ENCODE peak calls at places on chromosome 16, in ten cellular contexts. One of them, this sample, is unnamed.

GRCh38 chr16:27729516-27730304 is 179.8 kb downstream of the KATNIP start:
- DNase-seq in nephron progenitor cell: no peak
- DNase-seq in tibial artery: peak; percentile 44
- DNase-seq in Peyer's patch: no peak
- DNase-seq in heart right ventricle: peak; percentile 13
- DNase-seq in AG04449: no peak
- DNase-seq in astrocyte of the spinal cord: peak; percentile 24
- DNase-seq in DND-41: no peak
- DNase-seq in lower leg skin: peak; percentile 44
- DNase-seq in neural crest cell: no peak
- DNase-seq in this sample: peak; percentile 66

GRCh38 chr16:10745856-10746255 is 2.2 kb downstream of the NUBP1 start:
- DNase-seq in nephron progenitor cell: no peak
- DNase-seq in tibial artery: no peak
- DNase-seq in Peyer's patch: no peak
- DNase-seq in heart right ventricle: no peak
- DNase-seq in AG04449: no peak
- DNase-seq in astrocyte of the spinal cord: no peak
- DNase-seq in DND-41: no peak
- DNase-seq in lower leg skin: no peak
- DNase-seq in neural crest cell: no peak
- DNase-seq in this sample: no peak

GRCh38 chr16:50193594-50193993 is 40.5 kb downstream of the TENT4B start:
- DNase-seq in nephron progenitor cell: no peak
- DNase-seq in tibial artery: no peak
- DNase-seq in Peyer's patch: no peak
- DNase-seq in heart right ventricle: no peak
- DNase-seq in AG04449: no peak
- DNase-seq in astrocyte of the spinal cord: no peak
- DNase-seq in DND-41: no peak
- DNase-seq in lower leg skin: no peak
- DNase-seq in neural crest cell: no peak
- DNase-seq in this sample: no peak

GRCh38 chr16:81495321-81496234 is 51.0 kb downstream of the CMIP start:
- DNase-seq in nephron progenitor cell: no peak
- DNase-seq in tibial artery: peak; percentile 66
- DNase-seq in Peyer's patch: no peak
- DNase-seq in heart right ventricle: no peak
- DNase-seq in AG04449: no peak
- DNase-seq in astrocyte of the spinal cord: no peak
- DNase-seq in DND-41: no peak
- DNase-seq in lower leg skin: no peak
- DNase-seq in neural crest cell: no peak
- DNase-seq in this sample: peak; percentile 94

GRCh38 chr16:5502467-5502869 is 404.9 kb upstream of the EEF2KMT start:
- DNase-seq in nephron progenitor cell: peak; percentile 53
- DNase-seq in tibial artery: no peak
- DNase-seq in Peyer's patch: no peak
- DNase-seq in heart right ventricle: no peak
- DNase-seq in AG04449: no peak
- DNase-seq in astrocyte of the spinal cord: no peak
- DNase-seq in DND-41: peak; percentile 12
- DNase-seq in lower leg skin: no peak
- DNase-seq in neural crest cell: peak; percentile 32
- DNase-seq in this sample: no peak

GRCh38 chr16:84572096-84572495 is 45.8 kb downstream of the COTL1 start:
- DNase-seq in nephron progenitor cell: no peak
- DNase-seq in tibial artery: no peak
- DNase-seq in Peyer's patch: no peak
- DNase-seq in heart right ventricle: no peak
- DNase-seq in AG04449: no peak
- DNase-seq in astrocyte of the spinal cord: no peak
- DNase-seq in DND-41: no peak
- DNase-seq in lower leg skin: no peak
- DNase-seq in neural crest cell: no peak
- DNase-seq in this sample: no peak

GRCh38 chr16:84260766-84261165 is 21.0 kb upstream of the KCNG4 start:
- DNase-seq in nephron progenitor cell: no peak
- DNase-seq in tibial artery: no peak
- DNase-seq in Peyer's patch: no peak
- DNase-seq in heart right ventricle: no peak
- DNase-seq in AG04449: no peak
- DNase-seq in astrocyte of the spinal cord: no peak
- DNase-seq in DND-41: no peak
- DNase-seq in lower leg skin: no peak
- DNase-seq in neural crest cell: no peak
- DNase-seq in this sample: no peak

GRCh38 chr16:73329363-73330306 is 281.7 kb upstream of the ZFHX3 start:
- DNase-seq in nephron progenitor cell: no peak
- DNase-seq in tibial artery: no peak
- DNase-seq in Peyer's patch: no peak
- DNase-seq in heart right ventricle: no peak
- DNase-seq in AG04449: no peak
- DNase-seq in astrocyte of the spinal cord: no peak
- DNase-seq in DND-41: no peak
- DNase-seq in lower leg skin: no peak
- DNase-seq in neural crest cell: no peak
- DNase-seq in this sample: no peak

GRCh38 chr16:3652373-3653037 is 2.0 kb upstream of the DNASE1 start:
- DNase-seq in nephron progenitor cell: no peak
- DNase-seq in tibial artery: peak; percentile 13
- DNase-seq in Peyer's patch: no peak
- DNase-seq in heart right ventricle: no peak
- DNase-seq in AG04449: no peak
- DNase-seq in astrocyte of the spinal cord: no peak
- DNase-seq in DND-41: no peak
- DNase-seq in lower leg skin: no peak
- DNase-seq in neural crest cell: no peak
- DNase-seq in this sample: peak; percentile 21

GRCh38 chr16:67186550-67186950 is 2.8 kb upstream of the MATCAP1 start:
- DNase-seq in nephron progenitor cell: no peak
- DNase-seq in tibial artery: no peak
- DNase-seq in Peyer's patch: no peak
- DNase-seq in heart right ventricle: no peak
- DNase-seq in AG04449: no peak
- DNase-seq in astrocyte of the spinal cord: no peak
- DNase-seq in DND-41: no peak
- DNase-seq in lower leg skin: no peak
- DNase-seq in neural crest cell: no peak
- DNase-seq in this sample: no peak

GRCh38 chr16:69490707-69491324 is 66.4 kb downstream of the CYB5B start:
- DNase-seq in nephron progenitor cell: no peak
- DNase-seq in tibial artery: no peak
- DNase-seq in Peyer's patch: no peak
- DNase-seq in heart right ventricle: no peak
- DNase-seq in AG04449: no peak
- DNase-seq in astrocyte of the spinal cord: no peak
- DNase-seq in DND-41: no peak
- DNase-seq in lower leg skin: no peak
- DNase-seq in neural crest cell: no peak
- DNase-seq in this sample: no peak
- TF ChIP-seq CTCF in nephron progenitor cell: no peak
- TF ChIP-seq CTCF in tibial artery: no peak
- TF ChIP-seq CTCF in Peyer's patch: no peak
- TF ChIP-seq CTCF in heart right ventricle: no peak
- TF ChIP-seq CTCF in AG04449: no peak
- TF ChIP-seq CTCF in astrocyte of the spinal cord: no peak
- TF ChIP-seq CTCF in DND-41: no peak
- TF ChIP-seq CTCF in lower leg skin: no peak
- TF ChIP-seq CTCF in neural crest cell: no peak
- TF ChIP-seq CTCF in this sample: no peak

DNA sequence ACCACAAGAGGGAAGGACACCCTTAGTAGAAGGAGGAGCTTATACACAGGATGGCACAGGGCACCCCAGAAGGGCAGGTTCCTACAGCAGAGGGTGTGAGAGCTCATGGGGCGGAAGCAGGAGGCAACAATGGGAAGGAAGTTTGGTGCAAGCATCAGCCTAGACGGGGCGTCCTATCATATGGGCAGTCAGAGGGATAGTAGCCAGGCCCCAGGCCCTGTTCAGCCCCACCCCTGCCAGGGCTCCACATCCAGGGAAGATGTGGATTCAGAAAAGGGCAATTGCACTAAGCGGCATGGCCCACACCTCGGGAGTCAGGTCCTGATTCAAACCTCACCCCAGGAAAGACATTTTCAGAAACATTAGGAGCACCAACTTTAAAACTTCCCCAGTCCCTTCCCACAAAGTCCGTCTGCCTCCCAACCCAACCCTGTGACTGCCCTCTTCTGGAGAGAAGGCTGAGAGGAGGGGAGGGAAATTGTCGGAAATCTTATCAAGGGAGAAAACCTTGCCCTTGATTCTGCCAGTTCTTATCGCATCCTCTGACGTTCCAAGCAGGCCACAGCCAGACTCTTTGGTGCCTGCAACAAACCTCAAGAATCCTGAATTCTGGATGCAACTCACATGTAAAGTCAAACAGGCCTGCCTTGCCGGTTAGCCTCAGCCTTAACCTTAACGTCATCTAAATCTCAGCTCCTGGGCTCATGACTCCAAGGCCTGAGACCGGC is 198.8 kb upstream of the CDH5 start:
- DNase-seq in nephron progenitor cell: no peak
- DNase-seq in tibial artery: no peak
- DNase-seq in Peyer's patch: no peak
- DNase-seq in heart right ventricle: no peak
- DNase-seq in AG04449: no peak
- DNase-seq in astrocyte of the spinal cord: no peak
- DNase-seq in DND-41: no peak
- DNase-seq in lower leg skin: no peak
- DNase-seq in neural crest cell: no peak
- DNase-seq in this sample: no peak
- TF ChIP-seq CTCF in nephron progenitor cell: peak; percentile 10
- TF ChIP-seq CTCF in tibial artery: no peak
- TF ChIP-seq CTCF in Peyer's patch: no peak
- TF ChIP-seq CTCF in heart right ventricle: peak; percentile 11
- TF ChIP-seq CTCF in AG04449: peak; percentile 48
- TF ChIP-seq CTCF in astrocyte of the spinal cord: peak; percentile 29
- TF ChIP-seq CTCF in DND-41: no peak
- TF ChIP-seq CTCF in lower leg skin: no peak
- TF ChIP-seq CTCF in neural crest cell: no peak
- TF ChIP-seq CTCF in this sample: no peak

GRCh38 chr16:86462334-86463084 is 47.8 kb upstream of the FOXF1 start:
- DNase-seq in nephron progenitor cell: no peak
- DNase-seq in tibial artery: no peak
- DNase-seq in Peyer's patch: no peak
- DNase-seq in heart right ventricle: no peak
- DNase-seq in AG04449: no peak
- DNase-seq in astrocyte of the spinal cord: peak; percentile 6
- DNase-seq in DND-41: no peak
- DNase-seq in lower leg skin: no peak
- DNase-seq in neural crest cell: no peak
- DNase-seq in this sample: no peak

GRCh38 chr16:86467490-86467889 is 42.8 kb upstream of the FOXF1 start:
- DNase-seq in nephron progenitor cell: no peak
- DNase-seq in tibial artery: no peak
- DNase-seq in Peyer's patch: no peak
- DNase-seq in heart right ventricle: no peak
- DNase-seq in AG04449: no peak
- DNase-seq in astrocyte of the spinal cord: no peak
- DNase-seq in DND-41: no peak
- DNase-seq in lower leg skin: no peak
- DNase-seq in neural crest cell: no peak
- DNase-seq in this sample: no peak

GRCh38 chr16:86464044-86464443 is 46.3 kb upstream of the FOXF1 start:
- DNase-seq in nephron progenitor cell: no peak
- DNase-seq in tibial artery: no peak
- DNase-seq in Peyer's patch: no peak
- DNase-seq in heart right ventricle: no peak
- DNase-seq in AG04449: no peak
- DNase-seq in astrocyte of the spinal cord: no peak
- DNase-seq in DND-41: no peak
- DNase-seq in lower leg skin: no peak
- DNase-seq in neural crest cell: no peak
- DNase-seq in this sample: no peak

GRCh38 chr16:86466695-86467406 is 43.5 kb upstream of the FOXF1 start:
- DNase-seq in nephron progenitor cell: no peak
- DNase-seq in tibial artery: no peak
- DNase-seq in Peyer's patch: no peak
- DNase-seq in heart right ventricle: no peak
- DNase-seq in AG04449: no peak
- DNase-seq in astrocyte of the spinal cord: peak; percentile 55
- DNase-seq in DND-41: no peak
- DNase-seq in lower leg skin: no peak
- DNase-seq in neural crest cell: no peak
- DNase-seq in this sample: no peak

GRCh38 chr16:86465434-86465833 is 44.9 kb upstream of the FOXF1 start:
- DNase-seq in nephron progenitor cell: no peak
- DNase-seq in tibial artery: no peak
- DNase-seq in Peyer's patch: no peak
- DNase-seq in heart right ventricle: no peak
- DNase-seq in AG04449: no peak
- DNase-seq in astrocyte of the spinal cord: no peak
- DNase-seq in DND-41: no peak
- DNase-seq in lower leg skin: no peak
- DNase-seq in neural crest cell: no peak
- DNase-seq in this sample: no peak
- TF ChIP-seq CTCF in nephron progenitor cell: no peak
- TF ChIP-seq CTCF in tibial artery: no peak
- TF ChIP-seq CTCF in Peyer's patch: no peak
- TF ChIP-seq CTCF in heart right ventricle: no peak
- TF ChIP-seq CTCF in AG04449: no peak
- TF ChIP-seq CTCF in astrocyte of the spinal cord: no peak
- TF ChIP-seq CTCF in DND-41: no peak
- TF ChIP-seq CTCF in lower leg skin: no peak
- TF ChIP-seq CTCF in neural crest cell: no peak
- TF ChIP-seq CTCF in this sample: no peak

GRCh38 chr16:2428787-2429036 is 535 bp upstream of the CCNF start:
- DNase-seq in nephron progenitor cell: no peak
- DNase-seq in tibial artery: no peak
- DNase-seq in Peyer's patch: no peak
- DNase-seq in heart right ventricle: no peak
- DNase-seq in AG04449: no peak
- DNase-seq in astrocyte of the spinal cord: no peak
- DNase-seq in DND-41: no peak
- DNase-seq in lower leg skin: no peak
- DNase-seq in neural crest cell: no peak
- DNase-seq in this sample: no peak
- TF ChIP-seq CTCF in nephron progenitor cell: no peak
- TF ChIP-seq CTCF in tibial artery: no peak
- TF ChIP-seq CTCF in Peyer's patch: no peak
- TF ChIP-seq CTCF in heart right ventricle: no peak
- TF ChIP-seq CTCF in AG04449: no peak
- TF ChIP-seq CTCF in astrocyte of the spinal cord: no peak
- TF ChIP-seq CTCF in DND-41: no peak
- TF ChIP-seq CTCF in lower leg skin: no peak
- TF ChIP-seq CTCF in neural crest cell: no peak
- TF ChIP-seq CTCF in this sample: no peak

GRCh38 chr16:7319514-7319913 is 13.1 kb upstream of the RBFOX1 start:
- DNase-seq in nephron progenitor cell: no peak
- DNase-seq in tibial artery: no peak
- DNase-seq in Peyer's patch: no peak
- DNase-seq in heart right ventricle: no peak
- DNase-seq in AG04449: no peak
- DNase-seq in astrocyte of the spinal cord: no peak
- DNase-seq in DND-41: no peak
- DNase-seq in lower leg skin: no peak
- DNase-seq in neural crest cell: no peak
- DNase-seq in this sample: no peak
- TF ChIP-seq CTCF in nephron progenitor cell: no peak
- TF ChIP-seq CTCF in tibial artery: no peak
- TF ChIP-seq CTCF in Peyer's patch: no peak
- TF ChIP-seq CTCF in heart right ventricle: no peak
- TF ChIP-seq CTCF in AG04449: no peak
- TF ChIP-seq CTCF in astrocyte of the spinal cord: no peak
- TF ChIP-seq CTCF in DND-41: no peak
- TF ChIP-seq CTCF in lower leg skin: no peak
- TF ChIP-seq CTCF in neural crest cell: no peak
- TF ChIP-seq CTCF in this sample: no peak